ENCODE peak calls at places on chromosomes 16 and 17, in ten cellular contexts. B is upper lobe of left lung, U is heart left ventricle, R is psoas muscle, D is colonic mucosa, H is left lung, N is GM23248, X is tibial artery, K is neural progenitor cell, P is small intestine. T is an unnamed sample. For H3K4me1, the result is how much of the 10 kb centered on the place peaks cover.

GRCh38 chr17:36977066-36977465 is 28.3 kb downstream of the AATF start:
- DNase-seq in D (no peak), R (no peak), U (no peak), P (no peak), K (no peak), N (no peak), B (no peak), H (no peak), X (no peak), T (no peak)

GRCh38 chr17:45997624-45998023 is 1.4 kb upstream of the STH start:
- DNase-seq in P (no peak), B (no peak), U (no peak), H (no peak), N (peak), K (no peak), D (no peak), R (no peak), X (no peak), T (no peak)

GRCh38 chr17:20920813-20921199 is 122.0 kb downstream of the USP22 start:
- DNase-seq in P (no peak), X (no peak), N (peak), B (no peak), K (no peak), D (no peak), U (no peak), H (no peak), R (no peak), T (no peak)

GRCh38 chr16:87241135-87241771 is 75.9 kb downstream of the C16orf95 start:
- DNase-seq in U (no peak), R (no peak), K (no peak), N (no peak), P (peak), X (no peak), D (peak), B (no peak), H (no peak), T (no peak)

GRCh38 chr16:27217256-27217655 is 13.9 kb downstream of the KDM8 start:
- DNase-seq in R (no peak), N (peak), K (peak), P (no peak), B (no peak), X (no peak), H (no peak), D (no peak), U (no peak), T (no peak)

GRCh38 chr16:71645450-71645849 is 19.5 kb downstream of the MARVELD3 start:
- DNase-seq in X (no peak), B (no peak), K (peak), R (no peak), U (no peak), P (peak), D (no peak), N (peak), H (no peak), T (no peak)

GRCh38 chr17:42920922-42921321 is 20.3 kb downstream of the G6PC1 start:
- DNase-seq in U (peak), X (no peak), R (peak), D (no peak), K (no peak), N (no peak), B (peak), H (no peak), P (peak), T (no peak)

GRCh38 chr16:57235128-57236092 is 9.6 kb upstream of the ARL2BP start:
- DNase-seq in H (no peak), K (no peak), X (no peak), R (no peak), B (no peak), N (peak), P (peak), D (no peak), U (no peak), T (no peak)

GRCh38 chr17:8041980-8042379 is 3.1 kb downstream of the ALOX15B start:
- DNase-seq in X (no peak), D (no peak), K (no peak), H (no peak), B (no peak), U (no peak), R (no peak), N (no peak), P (no peak), T (no peak)

GRCh38 chr16:16001856-16002255 is 52.4 kb downstream of the ABCC1 start:
- DNase-seq in B (no peak), P (no peak), R (no peak), D (no peak), U (no peak), K (no peak), H (no peak), N (no peak), X (no peak), T (no peak)

GRCh38 chr17:29590261-29590978 is 972 bp upstream of the GIT1 start:
- DNase-seq in U (peak), K (no peak), D (no peak), P (no peak), N (peak), R (peak), B (no peak), X (no peak), H (no peak), T (no peak)

GRCh38 chr17:4142107-4142900 is 526 bp downstream of the ZZEF1 start:
- DNase-seq in U (peak), K (peak), N (peak), P (peak), B (peak), D (peak), H (peak), R (peak), X (peak), T (no peak)

GRCh38 chr16:25257504-25257955 is at the start of gene ZKSCAN2:
- DNase-seq in N (peak), R (peak), U (peak), P (peak), K (peak), B (peak), X (peak), D (peak), H (peak), T (peak)

GRCh38 chr17:29048440-29049360 is 5.8 kb downstream of the PIPOX start:
- DNase-seq in B (no peak), P (no peak), D (no peak), K (peak), N (peak), X (no peak), H (no peak), R (no peak), U (no peak), T (no peak)

GRCh38 chr17:59858167-59858790 is 34.5 kb downstream of the TUBD1 start:
- DNase-seq in P (no peak), H (no peak), N (peak), R (no peak), U (no peak), B (no peak), K (no peak), X (no peak), D (no peak), T (no peak)

GRCh38 chr16:86214326-86215232 is 295.7 kb upstream of the FOXF1 start:
- DNase-seq in X (no peak), U (peak), P (no peak), D (no peak), K (no peak), B (no peak), N (no peak), H (no peak), R (no peak), T (no peak)

GRCh38 chr16:19694989-19695388 is 23.0 kb downstream of the KNOP1 start:
- DNase-seq in N (peak), B (no peak), K (no peak), P (no peak), X (no peak), H (no peak), U (no peak), D (no peak), R (no peak), T (no peak)

GRCh38 chr17:29748400-29748799 is 125.7 kb upstream of the CORO6 start:
- DNase-seq in N (no peak), H (no peak), R (no peak), X (no peak), D (no peak), K (no peak), U (no peak), B (no peak), P (no peak), T (no peak)

GRCh38 chr17:57989011-57989345 is 924 bp upstream of the VEZF1 start:
- DNase-seq in D (peak), B (peak), N (peak), R (no peak), P (peak), U (peak), K (peak), X (no peak), H (no peak), T (no peak)

GRCh38 chr17:38658741-38659345 is 15.9 kb downstream of the EPOP start:
- DNase-seq in B (no peak), U (no peak), P (no peak), H (no peak), R (peak), D (no peak), X (no peak), K (no peak), N (no peak), T (no peak)

GRCh38 chr17:41784207-41784744 is 2.2 kb downstream of the JUP start:
- DNase-seq in U (peak), B (peak), N (peak), D (peak), X (no peak), P (peak), R (no peak), K (peak), H (no peak), T (no peak)
- H3K4me3 ChIP-seq in U (peak), B (peak), N (no peak), D (peak), X (peak), P (peak), R (peak), K (peak), H (peak), T (no peak)

GRCh38 chr17:27473748-27474609 is 17.7 kb downstream of the KSR1 start:
- DNase-seq in P (no peak), H (no peak), D (no peak), N (no peak), K (no peak), U (peak), X (no peak), R (no peak), B (peak), T (peak)
- H3K4me1 ChIP-seq in P (under half), H (half or more), D (under half), N (under half), K (under half), U (under half), X (under half), R (under half), B (under half), T (half or more)

DNA sequence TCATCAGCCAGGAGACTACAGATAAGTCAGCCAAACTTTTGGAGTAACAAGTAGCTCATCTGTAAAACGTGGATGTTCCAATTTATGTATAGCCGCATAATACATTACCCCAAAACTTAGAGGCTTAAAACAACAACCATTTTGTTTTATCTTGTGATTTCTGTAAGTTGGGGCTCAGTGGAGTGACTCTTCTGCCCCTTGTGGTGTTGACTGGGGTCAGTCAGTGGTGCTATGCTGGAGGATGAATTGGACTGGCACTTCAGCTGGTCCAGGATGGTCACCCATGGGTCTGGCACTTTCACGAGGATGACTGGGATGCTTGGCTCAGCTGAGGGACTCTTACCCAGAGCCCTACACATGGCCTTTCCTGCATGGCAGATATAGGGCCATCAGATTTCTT is 172.5 kb downstream of the WWOX start:
- DNase-seq in R (no peak), N (no peak), D (no peak), B (no peak), K (no peak), U (no peak), P (no peak), H (no peak), X (no peak), T (no peak)
- H3K4me3 ChIP-seq in R (no peak), N (no peak), D (no peak), B (no peak), K (no peak), U (no peak), P (no peak), H (no peak), X (no peak), T (no peak)

DNA sequence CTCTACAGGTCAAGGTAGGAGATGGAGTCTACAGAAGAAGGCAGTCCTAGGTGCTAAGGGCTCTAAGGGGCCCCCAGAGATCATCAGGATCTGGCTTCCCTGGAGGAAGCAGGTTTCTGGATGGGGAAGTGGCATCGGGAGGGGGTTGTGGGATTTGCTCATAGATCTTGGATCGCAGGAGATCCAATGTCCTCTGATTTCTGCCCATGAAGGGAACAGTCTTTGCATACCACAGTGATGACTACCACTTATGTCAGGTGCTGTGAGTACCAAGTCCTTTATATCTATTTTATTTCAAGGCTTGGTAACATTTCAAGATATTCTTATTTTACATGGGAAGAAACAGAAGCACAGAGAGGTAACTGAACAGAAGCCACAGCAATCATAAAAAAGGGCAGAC is 164.0 kb downstream of the RGS9 start:
- DNase-seq in D (no peak), U (no peak), R (no peak), P (no peak), B (no peak), N (no peak), K (no peak), H (no peak), X (no peak), T (no peak)
- H3K4me1 ChIP-seq in D (under half), U (under half), R (under half), P (under half), B (under half), N (under half), K (under half), H (under half), X (under half), T (under half)

GRCh38 chr17:5698959-5699358 is 114.7 kb upstream of the NLRP1 start:
- DNase-seq in K (no peak), U (no peak), D (no peak), X (no peak), P (no peak), R (no peak), N (no peak), H (no peak), B (no peak), T (no peak)
- H3K4me3 ChIP-seq in K (no peak), U (no peak), D (no peak), X (no peak), P (no peak), R (no peak), N (no peak), H (no peak), B (no peak), T (no peak)

DNA sequence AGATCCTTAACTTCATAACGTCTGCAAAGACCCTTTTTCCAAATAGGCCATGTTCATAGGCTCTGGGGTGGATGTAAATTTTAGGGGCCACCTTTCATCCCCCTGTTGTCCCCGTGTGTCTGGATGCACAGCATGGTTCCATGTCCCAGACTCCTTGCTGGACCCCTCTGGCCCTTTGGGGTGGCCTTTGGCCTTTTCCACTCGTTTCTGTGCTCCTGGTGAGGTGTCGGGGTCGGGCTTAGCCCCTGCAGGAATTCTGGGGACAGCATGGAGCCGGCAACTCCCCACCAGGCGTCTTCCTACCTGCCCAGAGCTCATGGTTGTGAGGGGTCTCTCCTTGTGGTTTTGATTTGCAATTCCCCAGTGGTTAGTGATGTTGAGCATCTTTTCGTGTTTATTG is 183.5 kb downstream of the SEC14L1 start:
- DNase-seq in U (no peak), R (no peak), P (no peak), B (no peak), D (peak), X (no peak), K (no peak), H (no peak), N (no peak), T (no peak)
- H3K4me1 ChIP-seq in U (half or more), R (half or more), P (under half), B (half or more), D (under half), X (half or more), K (under half), H (half or more), N (under half), T (half or more)